ENCODE peak calls at places on chromosomes 11 and 22, in seven cellular contexts. S is H1, D is K562, V is SK-N-SH, T is HCT116, F is HepG2, O is GM12878. K is an unnamed sample.
A peak's percentile ranks its signal among the peaks of the same experiment; 100 is the strongest.

GRCh38 chr11:11451501-11452005 is 98.5 kb upstream of the CSNK2A3 start:
- DNase-seq in S (no peak), D (peak; percentile 38), V (no peak), T (peak; percentile 46), F (peak; percentile 82), O (peak; percentile 56), K (no peak)

GRCh38 chr22:29621761-29622526 is 18.5 kb downstream of the NF2 start:
- DNase-seq in S (no peak), D (no peak), V (no peak), T (peak; percentile 91), F (peak; percentile 19), O (no peak), K (peak; percentile 90)

GRCh38 chr11:113446938-113447337 is 28.3 kb downstream of the DRD2 start:
- DNase-seq in S (no peak), D (no peak), V (peak; percentile 44), T (no peak), F (no peak), O (no peak), K (no peak)

GRCh38 chr11:121524233-121524631 is 71.5 kb upstream of the SORL1-AS1 start:
- DNase-seq in S (no peak), D (no peak), V (peak; percentile 57), T (no peak), F (no peak), O (no peak), K (no peak)

GRCh38 chr11:117828641-117829368 is 4.3 kb upstream of the FXYD2 start:
- DNase-seq in S (no peak), D (peak; percentile 36), V (no peak), T (no peak), F (no peak), O (no peak), K (no peak)

GRCh38 chr22:45129703-45130524 is 33.8 kb upstream of the NUP50 start:
- DNase-seq in S (no peak), D (no peak), V (no peak), T (no peak), F (no peak), O (no peak), K (no peak)

GRCh38 chr11:122784325-122785155 is 53.8 kb upstream of the CRTAM start:
- DNase-seq in S (no peak), D (no peak), V (no peak), T (no peak), F (no peak), O (no peak), K (no peak)

GRCh38 chr11:40370821-40371616 is 1088.4 kb downstream of the LRRC4C start:
- DNase-seq in S (no peak), D (no peak), V (no peak), T (no peak), F (no peak), O (no peak), K (no peak)

GRCh38 chr11:132935383-132935782 is 596.9 kb downstream of the OPCML start:
- DNase-seq in S (no peak), D (no peak), V (no peak), T (no peak), F (no peak), O (no peak), K (no peak)

GRCh38 chr11:36253238-36253637 is 36.0 kb downstream of the COMMD9 start:
- DNase-seq in S (no peak), D (no peak), V (peak; percentile 88), T (no peak), F (no peak), O (no peak), K (no peak)

GRCh38 chr11:108115495-108116140 is 5.7 kb upstream of the ACAT1 start:
- DNase-seq in S (no peak), D (no peak), V (no peak), T (no peak), F (no peak), O (no peak), K (no peak)

GRCh38 chr22:17476838-17477237 is 86.5 kb upstream of the SLC25A18 start:
- DNase-seq in S (no peak), D (no peak), V (no peak), T (no peak), F (no peak), O (no peak), K (no peak)

GRCh38 chr11:79437274-79437980 is 3.4 kb downstream of the TENM4 start:
- DNase-seq in S (no peak), D (no peak), V (peak; percentile 89), T (no peak), F (no peak), O (no peak), K (no peak)

GRCh38 chr22:27804683-27805297 is 3.2 kb upstream of the MN1 start:
- DNase-seq in S (no peak), D (peak; percentile 47), V (peak; percentile 66), T (no peak), F (peak; percentile 44), O (no peak), K (peak; percentile 46)

GRCh38 chr11:115390441-115390840 is 113.8 kb downstream of the CADM1 start:
- DNase-seq in S (no peak), D (no peak), V (no peak), T (no peak), F (no peak), O (no peak), K (no peak)

GRCh38 chr11:119697882-119698281 is 31.1 kb downstream of the NECTIN1 start:
- DNase-seq in S (no peak), D (no peak), V (no peak), T (no peak), F (no peak), O (no peak), K (no peak)

GRCh38 chr11:59556115-59556882 is 45.0 kb downstream of the OR4D9 start:
- DNase-seq in S (peak; percentile 68), D (peak; percentile 57), V (peak; percentile 41), T (peak; percentile 74), F (peak; percentile 81), O (peak; percentile 58), K (no peak)

GRCh38 chr11:125940145-125940544 is 5.7 kb upstream of the VSIG10L2 start:
- DNase-seq in S (no peak), D (no peak), V (no peak), T (no peak), F (no peak), O (no peak), K (no peak)

GRCh38 chr11:125941241-125941605 is 4.6 kb upstream of the VSIG10L2 start:
- DNase-seq in S (no peak), D (no peak), V (no peak), T (no peak), F (no peak), O (no peak), K (no peak)

GRCh38 chr11:125941606-125942275 is 4.1 kb upstream of the VSIG10L2 start:
- DNase-seq in S (peak; percentile 64), D (peak; percentile 46), V (peak; percentile 72), T (peak; percentile 22), F (peak; percentile 60), O (no peak), K (peak; percentile 80)

GRCh38 chr11:125938418-125938817 is 7.4 kb upstream of the VSIG10L2 start:
- DNase-seq in S (no peak), D (no peak), V (no peak), T (no peak), F (no peak), O (no peak), K (no peak)

DNA sequence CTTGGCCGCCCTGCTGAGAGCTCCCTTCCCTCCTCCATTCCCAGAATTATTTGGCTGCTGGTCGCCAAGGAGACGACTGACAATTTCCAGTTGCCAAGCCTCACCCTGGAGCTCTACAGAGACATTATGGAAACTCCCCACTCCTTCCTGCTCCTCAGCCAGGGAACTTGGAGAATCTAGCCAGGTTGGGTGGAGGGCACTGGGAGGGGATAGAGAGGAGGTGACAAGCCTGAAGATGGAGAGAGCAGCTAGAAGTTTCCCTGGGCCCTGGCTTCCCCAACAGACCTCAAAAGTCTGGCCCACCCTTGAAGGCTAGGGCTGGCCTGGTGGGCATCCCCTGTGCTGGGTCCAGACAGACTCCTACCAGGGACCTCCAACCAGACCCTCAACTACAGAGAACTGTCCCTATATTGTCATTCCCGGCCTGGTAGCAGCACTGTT is 6.7 kb upstream of the VSIG10L2 start:
- DNase-seq in S (no peak), D (no peak), V (no peak), T (no peak), F (no peak), O (no peak), K (no peak)
- TF ChIP-seq JUND in S (no peak), D (no peak), V (no peak), T (no peak), F (no peak), O (no peak), K (no peak)

GRCh38 chr11:15793032-15793996 is 563.0 kb downstream of the SOX6 start:
- DNase-seq in S (no peak), D (no peak), V (no peak), T (no peak), F (no peak), O (no peak), K (no peak)
- TF ChIP-seq JUND in S (no peak), D (no peak), V (no peak), T (no peak), F (no peak), O (no peak), K (no peak)

GRCh38 chr11:10050561-10050960 is 243.5 kb downstream of the SBF2 start:
- DNase-seq in S (no peak), D (no peak), V (no peak), T (no peak), F (peak; percentile 91), O (no peak), K (no peak)

GRCh38 chr11:10051868-10052586 is 242.0 kb downstream of the SBF2 start:
- DNase-seq in S (no peak), D (no peak), V (no peak), T (no peak), F (no peak), O (no peak), K (no peak)
- TF ChIP-seq JUND in S (no peak), D (no peak), V (no peak), T (no peak), F (no peak), O (no peak), K (no peak)

DNA sequence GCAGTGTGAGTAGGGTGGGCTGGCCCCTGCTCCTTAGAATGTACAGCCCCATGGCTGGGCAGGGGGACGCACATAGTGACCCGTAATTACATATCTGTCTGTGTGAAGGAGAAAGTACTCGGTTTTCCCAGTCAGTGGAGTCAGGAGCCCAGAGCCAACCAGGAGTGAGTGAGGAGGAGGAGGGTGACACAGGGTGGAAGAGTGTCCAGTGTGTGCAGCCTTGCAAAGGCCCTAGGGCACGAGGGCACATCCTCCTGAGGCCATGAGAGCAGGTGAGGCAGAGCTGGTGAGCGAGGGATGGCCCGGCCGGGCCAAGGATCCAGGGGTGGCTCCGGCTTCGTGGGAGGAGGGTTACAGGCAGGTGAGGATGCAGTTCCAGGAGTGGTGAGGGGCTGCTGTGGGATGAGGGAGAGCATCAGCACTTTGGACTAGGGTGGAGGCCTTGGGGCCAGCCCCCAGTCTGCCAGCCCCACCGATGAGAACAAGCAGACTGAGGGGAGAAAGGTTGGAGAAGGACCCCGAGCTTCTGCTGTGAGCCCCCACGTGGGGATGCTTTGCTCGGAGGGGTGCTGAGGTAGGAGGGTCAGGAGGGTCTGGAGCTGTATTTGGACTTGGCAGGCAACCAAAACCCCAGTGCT is 91.7 kb downstream of the CDKN1C start:
- DNase-seq in S (no peak), D (no peak), V (no peak), T (no peak), F (no peak), O (no peak), K (no peak)
- TF ChIP-seq JUND in S (no peak), D (no peak), V (no peak), T (no peak), F (no peak), O (no peak), K (no peak)